ENCODE peak calls at places on chromosomes 16 and 17, in eight cellular contexts. K is prostate gland, S is transverse colon, G is ovary, U is heart left ventricle, N is upper lobe of left lung, D is sigmoid colon, R is HCT116. H is an unnamed sample.

GRCh38 chr16:65453646-65454045 is 331.8 kb upstream of the CDH11 start:
- DNase-seq in S (no peak), D (no peak), R (no peak), N (no peak), G (no peak), K (no peak), U (no peak), H (no peak)

GRCh38 chr16:82609140-82609539 is 17.6 kb upstream of the CDH13 start:
- DNase-seq in U (peak), N (no peak), D (no peak), K (no peak), R (no peak), G (no peak), S (no peak), H (no peak)

GRCh38 chr16:75821117-75821516 is 94.8 kb upstream of the CPHXL start:
- DNase-seq in S (no peak), U (no peak), K (no peak), G (no peak), N (no peak), R (no peak), D (no peak), H (no peak)

GRCh38 chr17:80760501-80760900 is 215.9 kb downstream of the RPTOR start:
- DNase-seq in K (peak), G (no peak), U (no peak), S (peak), N (peak), R (no peak), D (peak), H (no peak)

GRCh38 chr16:83682126-83682857 is 125.5 kb upstream of the HSBP1 start:
- DNase-seq in S (no peak), G (no peak), D (no peak), N (no peak), U (no peak), K (no peak), R (no peak), H (no peak)

GRCh38 chr16:68995011-68995504 is 110.4 kb upstream of the HAS3 start:
- DNase-seq in D (no peak), K (peak), G (no peak), U (no peak), R (peak), N (peak), S (no peak), H (no peak)

GRCh38 chr17:43446773-43447172 is 37.0 kb upstream of the DHX8 start:
- DNase-seq in D (no peak), S (no peak), R (no peak), N (no peak), G (no peak), U (no peak), K (no peak), H (no peak)

GRCh38 chr17:50955667-50956120 is 89.5 kb upstream of the TOB1 start:
- DNase-seq in G (no peak), D (no peak), S (no peak), U (no peak), K (no peak), N (no peak), R (no peak), H (no peak)

GRCh38 chr16:84379008-84379730 is 10.8 kb downstream of the ATP2C2 start:
- DNase-seq in K (no peak), U (no peak), R (no peak), G (no peak), D (no peak), S (no peak), N (peak), H (no peak)

GRCh38 chr16:47366228-47366627 is 94.6 kb downstream of the ITFG1 start:
- DNase-seq in D (no peak), R (no peak), S (no peak), U (no peak), G (no peak), K (no peak), N (no peak), H (no peak)

GRCh38 chr17:28641579-28641978 is 3.4 kb downstream of the BLTP2 start:
- DNase-seq in R (no peak), S (no peak), G (no peak), K (no peak), U (no peak), N (no peak), D (no peak), H (no peak)

GRCh38 chr16:78437352-78437968 is 338.0 kb downstream of the WWOX start:
- DNase-seq in R (no peak), U (no peak), D (no peak), K (no peak), N (no peak), S (peak), G (peak), H (peak)

GRCh38 chr17:39270923-39271322 is 45.2 kb upstream of the STAC2 start:
- DNase-seq in K (no peak), D (no peak), S (no peak), R (peak), N (no peak), U (no peak), G (no peak), H (no peak)

GRCh38 chr16:71811261-71811803 is 2.7 kb upstream of the AP1G1 start:
- DNase-seq in N (no peak), U (no peak), G (no peak), D (no peak), R (no peak), S (no peak), K (no peak), H (no peak)

GRCh38 chr17:67289174-67289876 is 44.3 kb upstream of the HELZ start:
- DNase-seq in R (no peak), D (peak), K (peak), U (peak), S (peak), N (peak), G (peak), H (peak)

GRCh38 chr16:6916946-6917345 is 415.7 kb upstream of the RBFOX1 start:
- DNase-seq in K (no peak), S (no peak), R (no peak), D (no peak), N (no peak), G (no peak), U (no peak), H (no peak)

GRCh38 chr17:50855708-50856330 is 10.3 kb downstream of the TOB1 start:
- DNase-seq in S (no peak), D (no peak), G (no peak), K (no peak), U (no peak), R (no peak), N (no peak), H (no peak)

GRCh38 chr17:57279432-57279831 is 23.1 kb downstream of the MSI2 start:
- DNase-seq in S (no peak), D (no peak), U (no peak), R (no peak), K (no peak), G (no peak), N (no peak), H (no peak)

GRCh38 chr17:32777436-32777835 is 99.5 kb downstream of the MYO1D start:
- DNase-seq in S (no peak), N (no peak), K (no peak), G (no peak), R (no peak), U (no peak), D (no peak), H (no peak)

GRCh38 chr17:9677411-9677810 is 32.1 kb downstream of the USP43 start:
- DNase-seq in S (no peak), D (no peak), R (no peak), U (no peak), K (no peak), G (no peak), N (no peak), H (no peak)

GRCh38 chr17:17840751-17841591 is 4.2 kb upstream of the SREBF1 start:
- DNase-seq in S (no peak), U (peak), R (no peak), N (peak), D (no peak), G (no peak), K (no peak), H (no peak)

GRCh38 chr16:71919033-71919432 is 23.7 kb downstream of the IST1 start:
- DNase-seq in D (no peak), U (no peak), N (no peak), S (peak), G (no peak), K (no peak), R (no peak), H (no peak)

GRCh38 chr17:68777243-68777855 is 176.2 kb upstream of the FAM20A start:
- DNase-seq in R (peak), U (peak), S (peak), G (peak), D (peak), K (peak), N (peak), H (peak)

GRCh38 chr17:28327709-28328108 is 7.6 kb downstream of the IFT20 start:
- DNase-seq in K (no peak), D (no peak), R (no peak), S (no peak), N (no peak), U (no peak), G (no peak), H (no peak)

GRCh38 chr17:53687324-53687723 is 135.4 kb upstream of the KIF2B start:
- DNase-seq in D (no peak), G (no peak), S (no peak), N (no peak), R (no peak), U (no peak), K (no peak), H (no peak)

GRCh38 chr16:4958510-4959111 is 481 bp downstream of the SEC14L5 start:
- DNase-seq in N (no peak), D (no peak), K (no peak), S (no peak), G (no peak), R (no peak), U (no peak), H (no peak)

GRCh38 chr16:54931041-54931756 is 534 bp downstream of the IRX5 start:
- DNase-seq in K (no peak), U (no peak), S (no peak), D (no peak), N (no peak), G (peak), R (no peak), H (no peak)

GRCh38 chr17:44982113-44982702 is 14.1 kb upstream of the C1QL1 start:
- DNase-seq in R (no peak), S (no peak), K (no peak), N (no peak), U (no peak), D (no peak), G (no peak), H (no peak)

GRCh38 chr17:80007939-80008338 is 27.7 kb downstream of the TBC1D16 start:
- DNase-seq in R (no peak), N (no peak), S (no peak), U (no peak), D (no peak), G (no peak), K (no peak), H (no peak)

GRCh38 chr17:79829004-79829403 is 10.2 kb downstream of the CBX4 start:
- DNase-seq in R (no peak), D (no peak), U (no peak), S (no peak), G (no peak), K (no peak), N (no peak), H (no peak)

GRCh38 chr16:68734782-68735181 is 2.3 kb upstream of the CDH1 start:
- DNase-seq in N (no peak), D (no peak), K (no peak), S (no peak), G (no peak), R (no peak), U (no peak), H (no peak)

GRCh38 chr17:979211-979538 is 401 bp downstream of the NXN start:
- DNase-seq in G (no peak), R (no peak), U (no peak), D (peak), S (no peak), K (no peak), N (no peak), H (no peak)

GRCh38 chr17:83012161-83012800 is 67.1 kb upstream of the METRNL start:
- DNase-seq in U (no peak), S (no peak), R (no peak), K (no peak), D (no peak), N (no peak), G (no peak), H (no peak)

GRCh38 chr16:28283798-28284577 is 8.3 kb upstream of the SBK1 start:
- DNase-seq in G (no peak), S (no peak), U (no peak), D (no peak), K (no peak), R (no peak), N (no peak), H (no peak)

GRCh38 chr17:83192161-83192788 is 112.9 kb downstream of the METRNL start:
- DNase-seq in N (peak), U (peak), G (peak), D (peak), K (no peak), S (peak), R (no peak), H (peak)

GRCh38 chr17:60039509-60040442 is 38.9 kb downstream of the HEATR6 start:
- DNase-seq in K (no peak), U (no peak), D (no peak), R (no peak), G (no peak), N (no peak), S (no peak), H (no peak)

GRCh38 chr16:50166511-50167500 is 13.7 kb downstream of the TENT4B start:
- DNase-seq in N (no peak), R (no peak), D (no peak), G (no peak), K (no peak), U (no peak), S (no peak), H (no peak)
- TF ChIP-seq CTCF in N (no peak), R (no peak), D (no peak), G (no peak), K (no peak), U (no peak), S (no peak), H (no peak)

DNA sequence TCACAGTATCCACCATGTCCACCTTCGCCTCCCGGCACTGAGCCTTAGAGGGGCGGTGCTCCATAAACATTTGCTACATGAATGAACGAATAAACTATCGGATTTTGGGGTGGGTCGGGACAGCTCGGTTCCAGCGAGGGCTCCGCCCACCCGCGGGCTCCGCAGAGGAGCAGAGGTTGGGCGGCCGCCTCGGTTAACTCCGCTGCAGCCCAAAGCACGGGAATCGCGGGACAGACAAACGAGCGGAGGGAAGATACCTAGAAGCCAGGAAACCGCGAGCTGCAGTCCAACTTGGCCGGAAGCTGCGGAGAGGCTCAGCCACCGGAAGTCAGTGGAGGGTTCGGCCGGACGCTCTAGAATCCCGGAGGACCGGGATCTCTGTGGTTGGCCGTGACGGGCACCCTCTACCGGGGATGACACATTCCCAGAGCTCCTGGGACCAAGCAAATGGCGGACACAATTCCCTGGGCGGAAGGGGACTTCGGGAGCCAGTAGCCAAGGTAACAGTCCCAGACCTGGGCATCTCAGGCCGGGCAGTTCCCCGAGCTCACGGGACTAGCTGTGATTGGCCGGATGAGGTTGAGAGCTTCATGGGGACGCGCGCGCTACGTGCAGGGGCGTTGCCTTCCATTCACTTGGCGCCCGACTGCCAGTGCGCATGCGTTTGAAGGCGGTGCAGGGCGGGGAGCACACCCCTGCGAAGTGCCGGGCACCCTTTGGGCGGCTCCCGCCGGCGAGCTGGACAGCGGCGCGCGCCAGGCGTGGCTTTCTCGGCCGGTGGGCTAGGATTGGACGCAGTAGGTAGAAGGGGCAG is 489 bp upstream of the MAPK7 start:
- DNase-seq in G (peak), D (peak), S (peak), R (peak), U (peak), K (peak), N (peak), H (peak)
- TF ChIP-seq POLR2A in G (peak), D (peak), S (peak), R (peak), U (peak), K (peak), N (peak), H (peak)

DNA sequence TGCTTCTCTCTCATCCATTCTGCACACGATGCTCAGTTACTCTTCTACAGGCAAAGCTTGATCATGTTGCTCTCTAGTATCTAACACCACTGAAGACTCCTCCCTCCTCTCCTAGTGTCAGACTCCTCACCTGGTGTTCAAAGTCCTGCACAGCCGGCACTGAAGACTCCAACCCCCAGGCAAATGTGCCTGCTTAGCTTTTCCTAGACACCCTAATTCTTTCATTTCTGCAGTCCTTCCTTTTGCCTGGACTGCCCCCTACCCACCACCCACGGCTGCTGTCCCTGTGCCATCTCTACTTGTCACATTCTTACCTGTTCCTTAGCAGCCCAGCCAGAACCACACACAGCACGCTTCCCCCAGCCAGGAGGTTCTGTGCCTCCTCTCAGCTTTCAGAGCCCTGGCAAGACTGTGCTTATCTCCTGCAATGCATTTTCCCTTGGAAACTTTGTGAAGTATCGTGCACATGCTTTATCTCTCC is 6.0 kb downstream of the TMEM238L start:
- DNase-seq in D (no peak), N (no peak), K (no peak), S (peak), G (no peak), R (no peak), U (no peak), H (no peak)
- H3K27ac ChIP-seq in D (no peak), N (no peak), K (peak), S (peak), G (no peak), R (no peak), U (no peak), H (no peak)

GRCh38 chr16:53821957-53822625 is 118.1 kb downstream of the FTO start:
- DNase-seq in N (no peak), G (no peak), S (no peak), D (no peak), R (no peak), K (no peak), U (no peak), H (no peak)
- TF ChIP-seq CTCF in N (no peak), G (no peak), S (no peak), D (no peak), R (peak), K (no peak), U (no peak), H (no peak)

DNA sequence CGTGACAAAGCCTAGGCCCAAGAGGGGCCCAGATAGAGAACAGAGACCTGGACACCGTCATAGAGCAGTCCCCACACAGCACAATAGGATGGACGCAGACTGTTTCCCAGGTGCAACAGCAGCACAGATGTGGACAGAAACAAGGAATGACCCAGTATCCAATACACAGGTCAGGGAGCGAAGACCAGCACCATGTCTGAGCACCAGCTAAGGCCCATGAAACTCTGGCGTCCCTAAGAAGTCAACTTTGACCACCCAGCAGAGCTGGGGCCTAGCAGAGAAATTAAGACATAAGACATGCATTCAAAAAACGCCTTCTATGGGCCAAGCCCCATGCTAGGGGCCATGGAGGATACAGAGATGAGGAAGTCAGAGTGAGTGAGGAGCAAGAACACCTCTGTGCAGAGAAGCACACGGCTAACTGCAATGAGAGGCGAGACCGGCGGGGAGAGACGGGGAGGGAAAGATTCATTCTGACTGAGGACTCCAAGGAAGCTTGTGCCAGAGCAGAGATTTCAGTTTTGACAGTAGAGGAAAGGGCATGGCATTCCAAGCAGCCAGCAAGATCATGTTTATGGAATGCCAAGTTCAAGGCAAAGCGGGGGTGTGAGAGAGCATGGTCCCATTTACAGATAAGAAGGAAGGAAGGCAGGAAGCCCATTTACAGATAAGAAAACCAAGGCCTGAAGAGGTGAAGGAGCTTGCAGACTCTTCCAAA is 50.8 kb downstream of the PITPNM3 start:
- DNase-seq in R (no peak), G (no peak), K (no peak), U (no peak), N (no peak), S (no peak), D (peak), H (no peak)
- TF ChIP-seq POLR2A in R (no peak), G (no peak), K (no peak), U (no peak), N (no peak), S (no peak), D (no peak), H (no peak)

GRCh38 chr17:75694536-75694935 is 26.7 kb upstream of the ITGB4 start:
- DNase-seq in K (no peak), U (no peak), G (no peak), R (no peak), N (no peak), D (peak), S (no peak), H (no peak)
- H3K27ac ChIP-seq in K (peak), U (peak), G (no peak), R (peak), N (peak), D (peak), S (peak), H (no peak)

H was measured in uterus.